ENCODE peak calls at places on chromosomes 3 and 15, in nine cellular contexts. Y, B, O, R, Z, X, I, H and N are unnamed samples.

GRCh38 chr3:29465836-29466235 is 185.0 kb downstream of the RBMS3 start:
- DNase-seq in Y (peak), B (no peak), O (peak), R (peak), Z (no peak), X (no peak), I (no peak), H (no peak), N (no peak)

GRCh38 chr3:120661106-120661962 is 20.7 kb downstream of the HGD start:
- DNase-seq in Y (no peak), B (no peak), O (peak), R (peak), Z (no peak), X (no peak), I (no peak), H (no peak), N (no peak)

GRCh38 chr3:183811638-183812037 is 13.7 kb downstream of the MAP6D1 start:
- DNase-seq in Y (no peak), B (no peak), O (no peak), R (no peak), Z (no peak), X (no peak), I (no peak), H (no peak), N (no peak)

GRCh38 chr15:70748281-70748747 is 15.0 kb downstream of the UACA start:
- DNase-seq in Y (no peak), B (no peak), O (peak), R (peak), Z (no peak), X (no peak), I (no peak), H (no peak), N (no peak)

GRCh38 chr15:95017950-95018349 is 786.6 kb downstream of the MCTP2 start:
- DNase-seq in Y (peak), B (no peak), O (no peak), R (no peak), Z (no peak), X (no peak), I (no peak), H (no peak), N (no peak)

GRCh38 chr15:59199775-59200465 is 6.7 kb upstream of the LDHAL6B start:
- DNase-seq in Y (peak), B (no peak), O (peak), R (peak), Z (no peak), X (no peak), I (no peak), H (no peak), N (no peak)

GRCh38 chr3:34011171-34012101 is 213.0 kb downstream of the PDCD6IP start:
- DNase-seq in Y (no peak), B (no peak), O (peak), R (peak), Z (peak), X (peak), I (no peak), H (no peak), N (no peak)

GRCh38 chr3:17799312-17799711 is 56.9 kb upstream of the TBC1D5 start:
- DNase-seq in Y (no peak), B (no peak), O (no peak), R (no peak), Z (no peak), X (no peak), I (no peak), H (no peak), N (no peak)

GRCh38 chr15:68278345-68279217 is 1.0 kb downstream of the FEM1B start:
- DNase-seq in Y (no peak), B (no peak), O (peak), R (peak), Z (no peak), X (peak), I (no peak), H (no peak), N (no peak)

GRCh38 chr3:11764931-11765363 is 81.7 kb downstream of the TAMM41 start:
- DNase-seq in Y (peak), B (no peak), O (peak), R (peak), Z (no peak), X (no peak), I (no peak), H (no peak), N (no peak)

GRCh38 chr3:126886217-126886616 is 96.7 kb upstream of the PLXNA1 start:
- DNase-seq in Y (no peak), B (no peak), O (peak), R (no peak), Z (no peak), X (no peak), I (no peak), H (no peak), N (no peak)

GRCh38 chr15:92809880-92810361 is 90.2 kb upstream of the CHD2 start:
- DNase-seq in Y (no peak), B (peak), O (peak), R (peak), Z (peak), X (no peak), I (no peak), H (no peak), N (no peak)

GRCh38 chr3:81799403-81799802 is 38.0 kb upstream of the GBE1 start:
- DNase-seq in Y (no peak), B (no peak), O (no peak), R (peak), Z (no peak), X (no peak), I (no peak), H (no peak), N (no peak)

GRCh38 chr15:99424978-99425665 is 140.7 kb upstream of the MEF2A start:
- DNase-seq in Y (peak), B (peak), O (peak), R (peak), Z (peak), X (no peak), I (peak), H (no peak), N (no peak)

GRCh38 chr3:125382323-125382722 is 7.2 kb upstream of the ZNF148 start:
- DNase-seq in Y (no peak), B (no peak), O (no peak), R (peak), Z (no peak), X (no peak), I (no peak), H (no peak), N (no peak)

GRCh38 chr15:41936649-41937567 is 35.4 kb downstream of the EHD4 start:
- DNase-seq in Y (no peak), B (peak), O (peak), R (no peak), Z (peak), X (no peak), I (no peak), H (no peak), N (no peak)

GRCh38 chr3:15015456-15015855 is 49.7 kb downstream of the MRPS25 start:
- DNase-seq in Y (no peak), B (no peak), O (peak), R (peak), Z (no peak), X (no peak), I (no peak), H (no peak), N (no peak)

GRCh38 chr3:182837855-182838454 is 44.7 kb downstream of the ATP11B start:
- DNase-seq in Y (no peak), B (no peak), O (peak), R (peak), Z (no peak), X (no peak), I (no peak), H (no peak), N (no peak)

GRCh38 chr3:171813897-171814460 is 3.7 kb upstream of the PLD1 start:
- DNase-seq in Y (no peak), B (peak), O (no peak), R (no peak), Z (peak), X (no peak), I (no peak), H (no peak), N (no peak)

GRCh38 chr15:51678081-51678480 is 3.2 kb upstream of the SCG3 start:
- DNase-seq in Y (no peak), B (no peak), O (no peak), R (peak), Z (no peak), X (no peak), I (no peak), H (no peak), N (no peak)

GRCh38 chr3:128011140-128011539 is 41.1 kb upstream of the SEC61A1 start:
- DNase-seq in Y (peak), B (no peak), O (peak), R (peak), Z (no peak), X (peak), I (peak), H (peak), N (peak)

GRCh38 chr3:66463734-66464511 is 36.9 kb downstream of the LRIG1 start:
- DNase-seq in Y (no peak), B (no peak), O (no peak), R (no peak), Z (no peak), X (no peak), I (no peak), H (no peak), N (no peak)

GRCh38 chr3:9746330-9746729 is 3.4 kb upstream of the OGG1 start:
- DNase-seq in Y (peak), B (no peak), O (peak), R (peak), Z (no peak), X (no peak), I (no peak), H (no peak), N (no peak)

GRCh38 chr15:90560229-90560771 is 30.6 kb downstream of the CRTC3 start:
- DNase-seq in Y (no peak), B (no peak), O (peak), R (peak), Z (no peak), X (no peak), I (no peak), H (no peak), N (no peak)

GRCh38 chr3:157502916-157503620 is at the start of gene VEPH1:
- DNase-seq in Y (peak), B (no peak), O (peak), R (peak), Z (no peak), X (no peak), I (peak), H (no peak), N (peak)

GRCh38 chr15:87493803-87494202 is 762.7 kb downstream of the NTRK3 start:
- DNase-seq in Y (no peak), B (no peak), O (no peak), R (no peak), Z (no peak), X (no peak), I (no peak), H (no peak), N (no peak)

GRCh38 chr3:5349343-5349742 is 161.8 kb downstream of the EDEM1 start:
- DNase-seq in Y (no peak), B (no peak), O (no peak), R (no peak), Z (no peak), X (no peak), I (no peak), H (no peak), N (no peak)

GRCh38 chr3:5347486-5347885 is 160.0 kb downstream of the EDEM1 start:
- DNase-seq in Y (no peak), B (no peak), O (no peak), R (no peak), Z (no peak), X (no peak), I (no peak), H (no peak), N (no peak)

GRCh38 chr3:5344707-5345106 is 157.2 kb downstream of the EDEM1 start:
- DNase-seq in Y (no peak), B (no peak), O (no peak), R (no peak), Z (no peak), X (no peak), I (no peak), H (no peak), N (no peak)

DNA sequence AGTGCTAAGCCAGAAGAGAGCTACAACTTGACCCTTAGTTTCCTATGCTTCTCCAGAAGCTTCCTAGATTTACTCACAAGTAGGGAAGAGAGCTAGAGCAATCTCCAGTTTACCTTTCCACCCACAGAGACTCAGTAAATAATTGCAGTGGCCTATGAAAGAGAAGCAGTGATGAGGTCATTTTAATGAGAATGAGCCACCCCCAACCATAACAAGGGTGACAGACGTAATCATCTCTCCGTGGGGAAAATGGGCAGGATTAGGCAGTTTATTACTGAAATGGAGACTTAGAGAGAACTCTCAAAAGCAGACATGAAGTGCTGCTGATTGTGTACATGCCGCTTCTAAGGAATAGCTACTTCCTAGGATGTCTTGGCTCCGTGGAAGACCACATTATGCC is 160.7 kb downstream of the EDEM1 start:
- DNase-seq in Y (no peak), B (no peak), O (no peak), R (no peak), Z (no peak), X (no peak), I (no peak), H (no peak), N (no peak)
- TF ChIP-seq CTCF in Y (no peak), B (no peak), O (no peak), R (no peak), Z (no peak), X (no peak), I (no peak), H (no peak), N (no peak)

DNA sequence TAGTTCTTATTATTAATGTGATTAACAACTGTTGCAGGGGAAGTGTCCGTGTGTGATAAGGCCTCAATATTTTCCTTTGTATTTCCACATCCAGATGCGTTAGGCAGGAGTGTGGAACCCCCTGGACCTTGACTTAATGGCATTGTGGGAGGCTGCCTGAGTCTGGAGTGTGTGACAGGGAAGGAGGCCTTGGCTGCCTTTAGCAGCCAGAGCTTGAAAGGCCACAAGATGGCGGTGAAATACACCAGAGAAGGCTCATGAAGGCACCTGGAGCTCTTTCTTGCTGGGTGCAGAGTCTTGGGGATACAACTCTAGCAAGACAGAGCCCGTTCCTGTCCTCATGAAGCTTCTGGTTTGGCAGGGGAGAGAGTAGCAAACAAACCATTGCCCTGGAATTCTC is 36.9 kb downstream of the POLR2M start:
- DNase-seq in Y (no peak), B (no peak), O (no peak), R (peak), Z (no peak), X (peak), I (no peak), H (no peak), N (no peak)
- TF ChIP-seq CTCF in Y (no peak), B (peak), O (no peak), R (peak), Z (peak), X (peak), I (no peak), H (no peak), N (no peak)

GRCh38 chr3:61559108-61559731 is 2.2 kb upstream of the PTPRG start:
- DNase-seq in Y (no peak), B (no peak), O (no peak), R (peak), Z (no peak), X (no peak), I (no peak), H (no peak), N (no peak)
- TF ChIP-seq CTCF in Y (peak), B (no peak), O (no peak), R (peak), Z (no peak), X (no peak), I (no peak), H (no peak), N (no peak)

GRCh38 chr3:53921296-53921695 is 29.6 kb upstream of the SELENOK start:
- DNase-seq in Y (no peak), B (peak), O (peak), R (peak), Z (peak), X (no peak), I (no peak), H (no peak), N (no peak)
- TF ChIP-seq CTCF in Y (peak), B (peak), O (peak), R (peak), Z (peak), X (peak), I (peak), H (peak), N (no peak)

GRCh38 chr3:30895329-30895728 is 868 bp upstream of the GADL1 start:
- DNase-seq in Y (no peak), B (no peak), O (no peak), R (no peak), Z (no peak), X (no peak), I (no peak), H (no peak), N (no peak)

GRCh38 chr3:30893678-30894325 is 659 bp downstream of the GADL1 start:
- DNase-seq in Y (no peak), B (no peak), O (no peak), R (no peak), Z (no peak), X (no peak), I (no peak), H (no peak), N (no peak)

GRCh38 chr3:30890907-30891306 is 3.6 kb downstream of the GADL1 start:
- DNase-seq in Y (no peak), B (no peak), O (no peak), R (no peak), Z (no peak), X (no peak), I (no peak), H (no peak), N (no peak)

DNA sequence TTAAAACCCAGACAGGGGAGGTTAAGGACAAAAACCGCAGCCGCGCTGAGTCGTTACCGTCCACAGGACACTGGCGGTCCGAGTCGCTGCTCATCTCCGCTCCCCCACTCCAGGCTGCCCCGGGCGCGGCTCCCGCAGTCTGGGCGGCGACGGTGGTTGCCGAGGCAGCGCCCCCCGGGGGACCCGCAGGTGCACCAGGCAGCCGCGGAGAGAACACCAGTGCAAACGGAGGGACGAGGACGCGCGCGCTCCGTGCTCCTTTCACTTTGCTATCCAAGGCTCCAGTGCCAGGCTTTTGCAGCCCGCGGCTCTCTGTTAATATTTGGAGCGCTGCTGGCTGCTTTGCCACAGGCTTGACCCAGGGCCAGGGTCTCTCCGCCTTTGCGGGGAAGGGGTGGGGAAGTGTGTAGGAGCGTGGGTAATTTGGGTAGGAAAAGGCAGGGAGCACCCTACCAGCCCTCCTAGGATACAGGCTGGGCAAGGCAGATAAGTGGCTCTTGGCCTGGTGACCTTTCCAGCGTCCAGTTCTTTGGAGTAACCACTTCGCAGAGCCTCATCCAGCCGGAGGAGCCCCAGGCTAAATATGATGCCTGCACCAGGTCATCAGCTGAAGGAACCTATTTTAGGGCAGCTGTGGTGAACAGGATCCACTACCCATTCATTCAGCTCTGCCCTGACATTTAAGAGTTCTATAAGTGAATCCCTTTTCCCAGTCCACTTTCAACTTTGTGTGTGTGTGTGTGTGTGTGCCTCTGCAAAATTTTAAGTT is at the start of gene GADL1:
- DNase-seq in Y (no peak), B (no peak), O (peak), R (peak), Z (peak), X (peak), I (peak), H (peak), N (peak)
- TF ChIP-seq CTCF in Y (peak), B (no peak), O (no peak), R (no peak), Z (no peak), X (peak), I (no peak), H (peak), N (no peak)

DNA sequence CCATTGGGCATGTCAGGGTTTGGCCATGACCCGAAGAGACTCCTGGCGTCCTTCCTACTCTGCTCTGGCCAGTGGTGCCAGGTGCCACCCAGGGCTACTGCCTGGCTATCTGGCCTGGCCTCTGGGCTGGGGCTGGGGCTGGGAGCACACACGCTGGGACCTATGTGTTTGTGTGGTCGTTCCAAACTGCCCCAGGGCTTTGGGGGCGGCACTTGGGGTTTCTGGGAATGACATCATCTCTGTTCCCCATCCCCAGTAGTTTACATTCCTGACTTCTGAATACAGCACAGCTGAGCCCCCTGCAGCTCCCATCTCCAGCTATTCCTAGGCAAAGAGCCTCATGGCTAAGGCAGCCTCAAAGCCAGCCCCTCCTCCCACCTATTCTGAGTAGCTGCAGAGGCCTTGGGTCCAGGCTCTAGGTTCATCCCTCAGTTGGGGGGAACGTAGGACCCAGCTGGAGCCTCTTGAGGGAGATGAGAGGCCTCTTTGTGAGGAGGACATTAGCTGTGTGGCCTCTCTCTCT is 24.3 kb downstream of the PLEKHO2 start:
- DNase-seq in Y (no peak), B (no peak), O (peak), R (peak), Z (no peak), X (no peak), I (no peak), H (no peak), N (no peak)
- TF ChIP-seq CTCF in Y (no peak), B (no peak), O (no peak), R (no peak), Z (no peak), X (no peak), I (no peak), H (no peak), N (no peak)

GRCh38 chr3:190941694-190942280 is 79.3 kb upstream of the GMNC start:
- DNase-seq in Y (no peak), B (no peak), O (no peak), R (no peak), Z (no peak), X (peak), I (no peak), H (no peak), N (no peak)
- TF ChIP-seq CTCF in Y (no peak), B (no peak), O (no peak), R (no peak), Z (no peak), X (no peak), I (no peak), H (no peak), N (no peak)

GRCh38 chr3:196179380-196180308 is 31.6 kb downstream of the ZDHHC19 start:
- DNase-seq in Y (no peak), B (peak), O (peak), R (peak), Z (peak), X (no peak), I (no peak), H (no peak), N (no peak)
- TF ChIP-seq CTCF in Y (no peak), B (peak), O (no peak), R (no peak), Z (peak), X (no peak), I (no peak), H (no peak), N (no peak)

GRCh38 chr3:185084883-185085282 is 68.0 kb downstream of the C3orf70 start:
- DNase-seq in Y (no peak), B (no peak), O (peak), R (peak), Z (no peak), X (peak), I (no peak), H (no peak), N (no peak)
- TF ChIP-seq CTCF in Y (peak), B (no peak), O (peak), R (peak), Z (no peak), X (peak), I (no peak), H (no peak), N (no peak)